ENCODE peak calls at places on chromosomes 6 and 20, in five cellular contexts. One of them, this sample, is unnamed.

GRCh38 chr6:29461021-29461814 is 4.3 kb downstream of the OR2H1 start:
- DNase-seq in thyroid gland: no peak
- DNase-seq in germinal center: no peak
- DNase-seq in retina: no peak
- DNase-seq in LoVo: no peak
- DNase-seq in this sample: no peak

GRCh38 chr20:11716239-11716944 is 201.3 kb upstream of the BTBD3 start:
- DNase-seq in germinal center: no peak
- DNase-seq in thyroid gland: no peak
- DNase-seq in retina: peak
- DNase-seq in LoVo: peak
- DNase-seq in this sample: peak

GRCh38 chr20:62489186-62489939 is 13.6 kb upstream of the GATA5 start:
- DNase-seq in retina: no peak
- DNase-seq in germinal center: no peak
- DNase-seq in LoVo: peak
- DNase-seq in thyroid gland: peak
- DNase-seq in this sample: no peak

GRCh38 chr6:141103246-141103645 is 1029.5 kb upstream of the GJE1 start:
- DNase-seq in germinal center: no peak
- DNase-seq in LoVo: no peak
- DNase-seq in thyroid gland: no peak
- DNase-seq in retina: no peak
- DNase-seq in this sample: no peak

GRCh38 chr20:19986419-19986818 is 30.7 kb upstream of the NAA20 start:
- DNase-seq in germinal center: no peak
- DNase-seq in LoVo: no peak
- DNase-seq in retina: no peak
- DNase-seq in thyroid gland: no peak
- DNase-seq in this sample: no peak

GRCh38 chr20:58694241-58695083 is 1.9 kb downstream of the NPEPL1 start:
- DNase-seq in thyroid gland: no peak
- DNase-seq in retina: no peak
- DNase-seq in LoVo: no peak
- DNase-seq in germinal center: no peak
- DNase-seq in this sample: no peak

GRCh38 chr6:74891358-74891811 is 314.5 kb downstream of the COL12A1 start:
- DNase-seq in LoVo: no peak
- DNase-seq in retina: no peak
- DNase-seq in germinal center: no peak
- DNase-seq in thyroid gland: no peak
- DNase-seq in this sample: no peak

GRCh38 chr6:134550604-134551003 is 232.7 kb upstream of the SGK1 start:
- DNase-seq in germinal center: no peak
- DNase-seq in retina: no peak
- DNase-seq in thyroid gland: no peak
- DNase-seq in LoVo: no peak
- DNase-seq in this sample: no peak

GRCh38 chr6:150543178-150543577 is 56.5 kb upstream of the PLEKHG1 start:
- DNase-seq in retina: no peak
- DNase-seq in thyroid gland: no peak
- DNase-seq in germinal center: no peak
- DNase-seq in LoVo: no peak
- DNase-seq in this sample: no peak

GRCh38 chr6:117491916-117492315 is 9.4 kb downstream of the DCBLD1 start:
- DNase-seq in thyroid gland: no peak
- DNase-seq in germinal center: no peak
- DNase-seq in LoVo: no peak
- DNase-seq in retina: no peak
- DNase-seq in this sample: no peak

GRCh38 chr6:169211881-169212280 is 41.8 kb downstream of the THBS2 start:
- DNase-seq in retina: no peak
- DNase-seq in LoVo: no peak
- DNase-seq in germinal center: no peak
- DNase-seq in thyroid gland: no peak
- DNase-seq in this sample: no peak

GRCh38 chr6:43924222-43924702 is 154.3 kb downstream of the VEGFA start:
- DNase-seq in LoVo: no peak
- DNase-seq in germinal center: no peak
- DNase-seq in thyroid gland: peak
- DNase-seq in retina: no peak
- DNase-seq in this sample: no peak

GRCh38 chr6:89828988-89829590 is 591 bp upstream of the CASP8AP2 start:
- DNase-seq in LoVo: peak
- DNase-seq in germinal center: peak
- DNase-seq in thyroid gland: no peak
- DNase-seq in retina: no peak
- DNase-seq in this sample: no peak

GRCh38 chr6:170265655-170266054 is 25.2 kb downstream of the DLL1 start:
- DNase-seq in germinal center: no peak
- DNase-seq in thyroid gland: no peak
- DNase-seq in retina: no peak
- DNase-seq in LoVo: no peak
- DNase-seq in this sample: no peak

GRCh38 chr20:25050501-25051350 is 7.2 kb downstream of the ACSS1 start:
- DNase-seq in thyroid gland: no peak
- DNase-seq in LoVo: no peak
- DNase-seq in germinal center: no peak
- DNase-seq in retina: no peak
- DNase-seq in this sample: no peak

GRCh38 chr6:166830185-166830890 is 126.0 kb downstream of the RNASET2 start:
- DNase-seq in thyroid gland: no peak
- DNase-seq in retina: no peak
- DNase-seq in germinal center: peak
- DNase-seq in LoVo: no peak
- DNase-seq in this sample: no peak

GRCh38 chr6:103139377-103139776 is 1720.3 kb downstream of the HACE1 start:
- DNase-seq in retina: no peak
- DNase-seq in LoVo: no peak
- DNase-seq in thyroid gland: no peak
- DNase-seq in germinal center: no peak
- DNase-seq in this sample: no peak

GRCh38 chr20:38875170-38875993 is 50.8 kb upstream of the FAM83D start:
- DNase-seq in thyroid gland: no peak
- DNase-seq in germinal center: peak
- DNase-seq in retina: no peak
- DNase-seq in LoVo: no peak
- DNase-seq in this sample: peak

GRCh38 chr6:15391500-15391899 is 145.6 kb downstream of the JARID2 start:
- DNase-seq in germinal center: no peak
- DNase-seq in thyroid gland: no peak
- DNase-seq in LoVo: no peak
- DNase-seq in retina: no peak
- DNase-seq in this sample: no peak

GRCh38 chr6:41546866-41547798 is 951 bp downstream of the FOXP4 start:
- DNase-seq in LoVo: peak
- DNase-seq in thyroid gland: peak
- DNase-seq in germinal center: no peak
- DNase-seq in retina: no peak
- DNase-seq in this sample: peak

GRCh38 chr6:50843842-50844241 is 25.2 kb downstream of the TFAP2B start:
- DNase-seq in thyroid gland: no peak
- DNase-seq in germinal center: no peak
- DNase-seq in retina: peak
- DNase-seq in LoVo: no peak
- DNase-seq in this sample: no peak

GRCh38 chr6:24009319-24009718 is 116.7 kb upstream of the NRSN1 start:
- DNase-seq in retina: peak
- DNase-seq in germinal center: no peak
- DNase-seq in LoVo: no peak
- DNase-seq in thyroid gland: no peak
- DNase-seq in this sample: no peak

GRCh38 chr6:81204741-81205140 is 547.7 kb downstream of the TENT5A start:
- DNase-seq in germinal center: no peak
- DNase-seq in LoVo: no peak
- DNase-seq in retina: no peak
- DNase-seq in thyroid gland: no peak
- DNase-seq in this sample: no peak

GRCh38 chr20:58775371-58775770 is 75.3 kb downstream of the GNAS-AS1 start:
- DNase-seq in LoVo: no peak
- DNase-seq in thyroid gland: no peak
- DNase-seq in retina: no peak
- DNase-seq in germinal center: no peak
- DNase-seq in this sample: no peak

GRCh38 chr6:117272886-117273285 is 7.5 kb downstream of the VGLL2 start:
- DNase-seq in LoVo: no peak
- DNase-seq in germinal center: no peak
- DNase-seq in thyroid gland: no peak
- DNase-seq in retina: no peak
- DNase-seq in this sample: no peak

GRCh38 chr6:137728386-137729349 is 138.4 kb upstream of the TNFAIP3 start:
- DNase-seq in retina: peak
- DNase-seq in LoVo: no peak
- DNase-seq in thyroid gland: no peak
- DNase-seq in germinal center: no peak
- DNase-seq in this sample: no peak

GRCh38 chr6:617485-618100 is 39.3 kb downstream of the HUS1B start:
- DNase-seq in retina: no peak
- DNase-seq in thyroid gland: no peak
- DNase-seq in germinal center: no peak
- DNase-seq in LoVo: peak
- DNase-seq in this sample: no peak

GRCh38 chr6:95230071-95230740 is 347.1 kb upstream of the MANEA start:
- DNase-seq in retina: no peak
- DNase-seq in germinal center: no peak
- DNase-seq in thyroid gland: no peak
- DNase-seq in LoVo: no peak
- DNase-seq in this sample: no peak

GRCh38 chr6:112503210-112503609 is 156.1 kb downstream of the RFPL4B start:
- DNase-seq in germinal center: no peak
- DNase-seq in LoVo: no peak
- DNase-seq in thyroid gland: no peak
- DNase-seq in retina: peak
- DNase-seq in this sample: no peak

GRCh38 chr6:110296151-110297028 is 61.8 kb downstream of the METTL24 start:
- DNase-seq in LoVo: no peak
- DNase-seq in retina: no peak
- DNase-seq in thyroid gland: no peak
- DNase-seq in germinal center: no peak
- DNase-seq in this sample: no peak

GRCh38 chr6:835476-836160 is 142.7 kb upstream of the EXOC2 start:
- DNase-seq in germinal center: no peak
- DNase-seq in LoVo: peak
- DNase-seq in thyroid gland: no peak
- DNase-seq in retina: no peak
- DNase-seq in this sample: no peak

GRCh38 chr6:22113046-22113766 is 183.6 kb downstream of the PRL start:
- DNase-seq in thyroid gland: peak
- DNase-seq in LoVo: peak
- DNase-seq in germinal center: no peak
- DNase-seq in retina: no peak
- DNase-seq in this sample: no peak

GRCh38 chr20:17610566-17611289 is 40.9 kb downstream of the DSTN start:
- DNase-seq in germinal center: no peak
- DNase-seq in thyroid gland: no peak
- DNase-seq in retina: no peak
- DNase-seq in LoVo: no peak
- DNase-seq in this sample: no peak

This sample was measured in NAMALWA.